ENCODE peak calls at places on chromosomes 7 and 10, in ten cellular contexts. One of them, this sample, is unnamed.

GRCh38 chr10:49393757-49394156 is 2.1 kb downstream of the DRGX start:
- DNase-seq in ureter: no peak
- DNase-seq in cortex of kidney: no peak
- DNase-seq in amniotic stem cell: no peak
- DNase-seq in WTC11: peak; percentile 31
- DNase-seq in AG09319: no peak
- DNase-seq in COR-L47: no peak
- DNase-seq in SK-MEL-5: peak; percentile 2
- DNase-seq in stimulated activated naive CD4-positive, alpha-beta T cell treated with Interleukin-2 at 50 U/mL for 16 hours: no peak
- DNase-seq in cardiac muscle cell: no peak
- DNase-seq in this sample: no peak

GRCh38 chr10:97277551-97277950 is 14.9 kb downstream of the ARHGAP19 start:
- DNase-seq in ureter: no peak
- DNase-seq in COR-L47: no peak
- DNase-seq in AG09319: no peak
- DNase-seq in cortex of kidney: no peak
- DNase-seq in WTC11: no peak
- DNase-seq in amniotic stem cell: no peak
- DNase-seq in cardiac muscle cell: no peak
- DNase-seq in SK-MEL-5: no peak
- DNase-seq in stimulated activated naive CD4-positive, alpha-beta T cell treated with Interleukin-2 at 50 U/mL for 16 hours: no peak
- DNase-seq in this sample: no peak

GRCh38 chr10:35195361-35196306 is 69.0 kb downstream of the CREM start:
- DNase-seq in amniotic stem cell: peak; percentile 93
- DNase-seq in ureter: peak; percentile 71
- DNase-seq in SK-MEL-5: peak; percentile 98
- DNase-seq in WTC11: no peak
- DNase-seq in COR-L47: peak; percentile 42
- DNase-seq in AG09319: peak; percentile 78
- DNase-seq in cortex of kidney: no peak
- DNase-seq in stimulated activated naive CD4-positive, alpha-beta T cell treated with Interleukin-2 at 50 U/mL for 16 hours: peak; percentile 75
- DNase-seq in cardiac muscle cell: peak; percentile 98
- DNase-seq in this sample: peak; percentile 53

GRCh38 chr10:32446701-32447406 is 914 bp downstream of the CCDC7 start:
- DNase-seq in stimulated activated naive CD4-positive, alpha-beta T cell treated with Interleukin-2 at 50 U/mL for 16 hours: no peak
- DNase-seq in cardiac muscle cell: peak; percentile 55
- DNase-seq in WTC11: no peak
- DNase-seq in SK-MEL-5: no peak
- DNase-seq in ureter: no peak
- DNase-seq in cortex of kidney: no peak
- DNase-seq in COR-L47: peak; percentile 0
- DNase-seq in AG09319: peak; percentile 3
- DNase-seq in amniotic stem cell: no peak
- DNase-seq in this sample: no peak

GRCh38 chr10:59839576-59839975 is 66.8 kb downstream of the CCDC6 start:
- DNase-seq in stimulated activated naive CD4-positive, alpha-beta T cell treated with Interleukin-2 at 50 U/mL for 16 hours: no peak
- DNase-seq in cortex of kidney: no peak
- DNase-seq in cardiac muscle cell: peak; percentile 28
- DNase-seq in WTC11: no peak
- DNase-seq in AG09319: no peak
- DNase-seq in SK-MEL-5: no peak
- DNase-seq in COR-L47: no peak
- DNase-seq in amniotic stem cell: no peak
- DNase-seq in ureter: no peak
- DNase-seq in this sample: no peak

GRCh38 chr10:77456414-77456813 is 181.2 kb downstream of the KCNMA1 start:
- DNase-seq in COR-L47: peak; percentile 52
- DNase-seq in SK-MEL-5: peak; percentile 20
- DNase-seq in amniotic stem cell: no peak
- DNase-seq in cortex of kidney: no peak
- DNase-seq in stimulated activated naive CD4-positive, alpha-beta T cell treated with Interleukin-2 at 50 U/mL for 16 hours: no peak
- DNase-seq in WTC11: no peak
- DNase-seq in cardiac muscle cell: no peak
- DNase-seq in AG09319: no peak
- DNase-seq in ureter: no peak
- DNase-seq in this sample: no peak

GRCh38 chr7:50304158-50304910 is at the start of gene IKZF1:
- DNase-seq in amniotic stem cell: no peak
- DNase-seq in cortex of kidney: no peak
- DNase-seq in AG09319: no peak
- DNase-seq in COR-L47: no peak
- DNase-seq in stimulated activated naive CD4-positive, alpha-beta T cell treated with Interleukin-2 at 50 U/mL for 16 hours: peak; percentile 60
- DNase-seq in ureter: peak; percentile 68
- DNase-seq in SK-MEL-5: no peak
- DNase-seq in WTC11: peak; percentile 50
- DNase-seq in cardiac muscle cell: peak; percentile 24
- DNase-seq in this sample: peak; percentile 76

GRCh38 chr10:24469993-24470392 is 253.7 kb downstream of the ARHGAP21 start:
- DNase-seq in stimulated activated naive CD4-positive, alpha-beta T cell treated with Interleukin-2 at 50 U/mL for 16 hours: no peak
- DNase-seq in WTC11: no peak
- DNase-seq in SK-MEL-5: no peak
- DNase-seq in ureter: peak; percentile 62
- DNase-seq in amniotic stem cell: no peak
- DNase-seq in COR-L47: no peak
- DNase-seq in cardiac muscle cell: no peak
- DNase-seq in AG09319: no peak
- DNase-seq in cortex of kidney: no peak
- DNase-seq in this sample: no peak